ENCODE peak calls at places on chromosomes 13 and 19, in six cellular contexts. V is heart left ventricle, G is neuronal stem cell, T is breast epithelium, R is GM12878, H is mesenchymal stem cell. L is an unnamed sample.

GRCh38 chr13:51861728-51862300 is at the start of gene CCDC70:
- DNase-seq in V (no peak), G (no peak), T (no peak), R (no peak), H (no peak), L (no peak)

GRCh38 chr13:72527333-72527732 is 200.1 kb downstream of the MZT1 start:
- DNase-seq in V (no peak), G (no peak), T (no peak), R (no peak), H (no peak), L (no peak)

GRCh38 chr13:53276265-53276664 is 247.7 kb downstream of the OLFM4 start:
- DNase-seq in V (no peak), G (peak), T (no peak), R (no peak), H (no peak), L (no peak)

GRCh38 chr13:24654741-24655140 is 25.5 kb upstream of the ATP12A start:
- DNase-seq in V (no peak), G (no peak), T (no peak), R (no peak), H (no peak), L (no peak)

GRCh38 chr13:27745301-27745700 is 47.0 kb upstream of the GSX1 start:
- DNase-seq in V (no peak), G (no peak), T (no peak), R (no peak), H (no peak), L (no peak)

GRCh38 chr13:30313307-30313706 is 6.0 kb upstream of the KATNAL1 start:
- DNase-seq in V (no peak), G (no peak), T (no peak), R (no peak), H (no peak), L (no peak)

GRCh38 chr13:42484396-42484795 is 89.6 kb upstream of the TNFSF11 start:
- DNase-seq in V (no peak), G (no peak), T (no peak), R (no peak), H (no peak), L (no peak)

GRCh38 chr19:5035817-5036732 is 67.2 kb downstream of the KDM4B start:
- DNase-seq in V (no peak), G (no peak), T (no peak), R (no peak), H (no peak), L (no peak)

GRCh38 chr19:32101206-32101605 is 244.2 kb upstream of the ZNF507 start:
- DNase-seq in V (no peak), G (no peak), T (no peak), R (no peak), H (no peak), L (no peak)

GRCh38 chr19:17340302-17340870 is 3.0 kb downstream of the GTPBP3 start:
- DNase-seq in V (no peak), G (no peak), T (no peak), R (no peak), H (no peak), L (no peak)

GRCh38 chr13:44306401-44307192 is 67.0 kb upstream of the SERP2 start:
- DNase-seq in V (peak), G (peak), T (peak), R (no peak), H (peak), L (peak)

GRCh38 chr19:14367016-14367415 is 14.2 kb upstream of the ADGRE5 start:
- DNase-seq in V (no peak), G (no peak), T (no peak), R (no peak), H (no peak), L (no peak)
- H3K27ac ChIP-seq in V (no peak), G (no peak), T (no peak), R (peak), H (no peak), L (no peak)

GRCh38 chr19:43678512-43678911 is 8.5 kb upstream of the PLAUR start:
- DNase-seq in V (no peak), G (no peak), T (no peak), R (no peak), H (no peak), L (no peak)

GRCh38 chr19:43684326-43684725 is 14.4 kb upstream of the PLAUR start:
- DNase-seq in V (no peak), G (no peak), T (no peak), R (no peak), H (no peak), L (no peak)

GRCh38 chr19:43681826-43682225 is 11.9 kb upstream of the PLAUR start:
- DNase-seq in V (no peak), G (no peak), T (no peak), R (no peak), H (no peak), L (no peak)

GRCh38 chr19:43683905-43684304 is 13.9 kb upstream of the PLAUR start:
- DNase-seq in V (no peak), G (no peak), T (no peak), R (no peak), H (no peak), L (no peak)

GRCh38 chr19:43682824-43683661 is 13.1 kb upstream of the PLAUR start:
- DNase-seq in V (no peak), G (no peak), T (no peak), R (no peak), H (no peak), L (no peak)
- H3K27ac ChIP-seq in V (no peak), G (no peak), T (no peak), R (no peak), H (no peak), L (no peak)

DNA sequence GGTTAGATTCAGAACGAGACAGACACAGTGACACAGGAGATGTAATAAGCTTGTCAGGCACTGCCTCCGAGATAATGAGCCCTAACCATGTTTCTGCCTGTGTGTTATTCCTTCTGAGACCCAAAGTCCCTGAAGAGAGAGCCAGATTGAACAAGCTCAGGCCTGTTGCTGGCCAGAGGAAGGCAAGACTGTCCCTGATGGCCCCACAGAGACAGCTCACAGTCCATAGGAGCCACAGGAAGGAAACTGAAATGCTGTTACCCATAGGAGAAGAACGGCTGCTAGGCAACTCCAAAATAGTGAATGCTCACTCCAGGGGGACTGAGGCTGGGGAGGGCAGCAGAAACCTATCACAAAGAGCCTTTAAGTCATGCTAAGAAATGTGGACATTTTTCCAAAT is 31.8 kb upstream of the RFXAP start:
- DNase-seq in V (no peak), G (no peak), T (no peak), R (no peak), H (no peak), L (no peak)
- H3K27ac ChIP-seq in V (no peak), G (no peak), T (no peak), R (no peak), H (no peak), L (no peak)

GRCh38 chr13:99258210-99258860 is at the start of gene GPR18:
- DNase-seq in V (no peak), G (no peak), T (no peak), R (peak), H (peak), L (no peak)
- H3K27ac ChIP-seq in V (no peak), G (no peak), T (no peak), R (peak), H (no peak), L (no peak)

DNA sequence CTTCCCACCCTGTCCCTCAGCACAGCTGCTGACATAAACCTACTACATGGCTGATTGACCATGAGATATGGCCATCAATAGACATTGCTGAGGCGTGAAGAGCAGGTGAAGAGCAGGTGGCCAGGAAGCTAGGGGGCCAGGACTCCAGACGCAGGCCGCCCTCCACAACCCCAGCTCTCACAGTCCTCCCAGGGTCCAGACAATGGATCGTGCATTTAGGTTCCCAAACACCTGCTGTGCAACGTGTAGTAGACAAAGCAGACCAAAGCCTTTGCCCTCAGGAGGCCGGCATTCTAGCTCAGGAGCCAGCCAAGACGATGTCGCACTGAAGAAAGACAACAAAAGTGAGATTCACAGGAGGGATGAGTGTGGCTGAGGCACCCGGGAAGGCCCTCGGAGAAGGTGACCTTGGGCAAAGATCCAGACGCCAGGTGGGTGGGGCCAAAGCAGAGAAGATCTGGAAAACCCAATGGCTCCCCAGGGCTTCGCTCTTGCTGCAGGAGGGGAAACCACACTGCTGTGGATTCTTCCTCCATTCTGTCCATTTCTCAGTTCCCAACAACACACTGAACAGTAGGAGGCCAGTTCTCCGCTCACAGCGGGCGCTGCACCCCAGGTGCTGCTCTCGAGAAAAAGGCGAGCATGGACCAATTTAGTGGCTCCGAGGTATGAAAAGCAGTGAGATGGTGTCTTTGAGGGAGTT is 1.4 kb downstream of the FFAR1 start:
- DNase-seq in V (no peak), G (no peak), T (no peak), R (no peak), H (no peak), L (no peak)
- H3K27ac ChIP-seq in V (no peak), G (no peak), T (no peak), R (peak), H (no peak), L (no peak)

GRCh38 chr19:47723573-47723923 is 10.3 kb downstream of the EHD2 start:
- DNase-seq in V (peak), G (no peak), T (peak), R (no peak), H (peak), L (peak)
- H3K27ac ChIP-seq in V (peak), G (no peak), T (peak), R (no peak), H (no peak), L (peak)

DNA sequence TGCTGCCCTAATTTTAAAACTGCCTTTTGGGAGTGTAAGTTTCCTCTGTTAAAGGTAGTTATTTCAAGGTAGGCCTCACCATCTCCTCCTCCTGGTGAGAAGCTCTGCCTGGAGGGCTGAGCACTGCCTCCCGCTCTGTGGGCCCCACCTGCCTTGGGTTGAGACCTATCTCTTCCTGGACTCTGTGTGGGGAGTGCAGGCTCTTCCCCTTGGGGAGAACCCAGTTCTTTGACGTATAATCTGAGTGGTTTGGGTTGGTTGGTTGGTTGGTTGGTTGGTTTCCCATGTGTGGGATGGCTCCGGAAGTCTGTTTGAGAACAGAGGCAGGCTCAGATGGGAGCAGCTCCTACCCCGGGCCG is 39.1 kb downstream of the ACTN4 start:
- DNase-seq in V (no peak), G (no peak), T (no peak), R (peak), H (no peak), L (no peak)
- H3K27ac ChIP-seq in V (peak), G (no peak), T (peak), R (peak), H (peak), L (peak)

GRCh38 chr19:1113278-1113985 is 9.6 kb downstream of the GPX4 start:
- DNase-seq in V (peak), G (peak), T (peak), R (peak), H (peak), L (peak)
- H3K27ac ChIP-seq in V (peak), G (peak), T (peak), R (no peak), H (peak), L (peak)

DNA sequence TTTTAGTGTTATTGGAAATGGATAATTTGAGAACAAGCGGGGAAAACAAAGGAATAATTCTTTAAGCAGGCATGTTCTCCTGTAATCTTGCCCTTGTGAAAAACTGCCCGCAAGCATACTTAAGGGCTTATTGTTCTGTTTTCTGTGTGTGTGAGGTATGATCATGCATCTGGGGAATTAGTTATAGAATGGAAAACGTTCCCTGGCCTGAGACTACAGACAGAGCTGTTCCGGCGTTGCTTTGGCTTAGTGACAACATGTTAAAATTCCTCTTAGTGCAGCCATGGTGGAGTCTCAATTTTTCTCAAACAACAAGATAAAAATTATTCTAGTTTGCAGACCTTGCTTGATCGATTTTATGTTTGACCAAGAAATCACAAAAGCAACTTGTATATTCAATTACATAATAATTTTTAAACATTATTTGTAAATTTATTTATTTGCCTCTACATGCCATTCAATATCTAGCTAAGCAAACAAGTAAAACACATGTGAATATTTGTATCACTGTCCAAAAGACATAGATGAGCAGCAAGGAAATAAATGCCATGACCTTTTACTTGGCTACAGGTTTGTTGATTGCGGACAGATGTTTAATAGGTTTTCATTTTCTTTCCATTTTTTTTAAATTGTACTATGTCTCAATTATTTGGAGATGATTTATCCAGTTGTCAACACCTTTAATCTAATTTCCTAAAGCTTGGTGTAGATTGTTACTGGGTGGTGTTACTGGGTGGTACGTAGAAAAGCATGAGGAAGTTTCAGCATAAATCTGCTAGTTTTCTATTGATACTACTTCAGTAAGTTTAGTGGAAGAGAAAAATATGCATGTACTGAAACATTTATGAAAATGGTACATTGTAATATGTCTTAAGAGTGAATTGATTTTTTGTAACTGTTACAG is 560.4 kb upstream of the SPRY2 start:
- DNase-seq in V (no peak), G (no peak), T (no peak), R (no peak), H (no peak), L (peak)
- H3K27ac ChIP-seq in V (peak), G (no peak), T (peak), R (no peak), H (no peak), L (peak)